ENCODE peak calls at places on chromosomes 3 and 15, in ten cellular contexts. F, R, X, H, V, O, N, T, Q and A are unnamed samples.

GRCh38 chr3:184472723-184473419 is 88.7 kb upstream of the EPHB3 start:
- DNase-seq in F (peak; percentile 68), R (no peak), X (peak; percentile 42), H (no peak), V (no peak), O (no peak), N (no peak), T (peak; percentile 58), Q (no peak), A (no peak)

GRCh38 chr15:68498076-68498475 is 66.1 kb upstream of the ITGA11 start:
- DNase-seq in F (no peak), R (no peak), X (peak; percentile 10), H (no peak), V (no peak), O (no peak), N (no peak), T (no peak), Q (no peak), A (no peak)

GRCh38 chr15:67149859-67150824 is 84.7 kb downstream of the SMAD3 start:
- DNase-seq in F (peak; percentile 23), R (no peak), X (no peak), H (peak; percentile 37), V (peak; percentile 90), O (peak; percentile 99), N (peak; percentile 98), T (peak; percentile 57), Q (no peak), A (no peak)

GRCh38 chr3:58237940-58238681 is 519 bp downstream of the ABHD6 start:
- DNase-seq in F (peak; percentile 23), R (peak; percentile 45), X (peak; percentile 83), H (peak; percentile 65), V (peak; percentile 39), O (peak; percentile 21), N (no peak), T (peak; percentile 38), Q (no peak), A (peak; percentile 69)

GRCh38 chr3:4981688-4982494 is 2.7 kb downstream of the BHLHE40 start:
- DNase-seq in F (peak; percentile 33), R (no peak), X (peak; percentile 52), H (no peak), V (peak; percentile 76), O (peak; percentile 81), N (peak; percentile 90), T (no peak), Q (no peak), A (no peak)

GRCh38 chr15:50907866-50908208 is 646 bp upstream of the AP4E1 start:
- DNase-seq in F (peak; percentile 50), R (peak; percentile 44), X (peak; percentile 82), H (peak; percentile 76), V (peak; percentile 39), O (peak; percentile 28), N (peak; percentile 53), T (peak; percentile 23), Q (no peak), A (no peak)

GRCh38 chr3:125123906-125124305 is 68.1 kb upstream of the HEG1 start:
- DNase-seq in F (no peak), R (no peak), X (no peak), H (no peak), V (no peak), O (peak; percentile 61), N (no peak), T (no peak), Q (no peak), A (no peak)

GRCh38 chr3:135898774-135899173 is 66.8 kb upstream of the PPP2R3A start:
- DNase-seq in F (no peak), R (no peak), X (no peak), H (no peak), V (no peak), O (no peak), N (no peak), T (no peak), Q (no peak), A (no peak)

GRCh38 chr3:159928692-159929091 is 59.9 kb upstream of the IL12A start:
- DNase-seq in F (no peak), R (no peak), X (no peak), H (no peak), V (peak; percentile 86), O (peak; percentile 98), N (peak; percentile 87), T (peak; percentile 16), Q (no peak), A (no peak)

GRCh38 chr15:38745136-38745535 is 180.5 kb upstream of the RASGRP1 start:
- DNase-seq in F (no peak), R (no peak), X (no peak), H (no peak), V (no peak), O (peak; percentile 9), N (no peak), T (no peak), Q (no peak), A (no peak)

GRCh38 chr3:122911901-122912300 is 115.7 kb downstream of the SEMA5B start:
- DNase-seq in F (no peak), R (no peak), X (no peak), H (no peak), V (no peak), O (no peak), N (no peak), T (no peak), Q (no peak), A (no peak)

GRCh38 chr15:63274427-63274826 is 3.0 kb upstream of the APH1B start:
- DNase-seq in F (no peak), R (no peak), X (no peak), H (no peak), V (no peak), O (no peak), N (peak; percentile 52), T (no peak), Q (no peak), A (no peak)

GRCh38 chr3:197795200-197795599 is 4.1 kb downstream of the LRCH3 start:
- DNase-seq in F (no peak), R (no peak), X (no peak), H (no peak), V (no peak), O (peak; percentile 79), N (peak; percentile 50), T (no peak), Q (no peak), A (no peak)

GRCh38 chr3:46368569-46368968 is 2.2 kb upstream of the CCR5 start:
- DNase-seq in F (peak; percentile 49), R (peak; percentile 33), X (no peak), H (peak; percentile 35), V (no peak), O (no peak), N (peak; percentile 18), T (peak; percentile 73), Q (no peak), A (peak; percentile 39)

GRCh38 chr15:78944202-78944625 is 632 bp downstream of the CTSH start:
- DNase-seq in F (no peak), R (no peak), X (no peak), H (no peak), V (no peak), O (no peak), N (no peak), T (no peak), Q (no peak), A (no peak)

GRCh38 chr3:153209596-153209995 is 47.6 kb downstream of the RAP2B start:
- DNase-seq in F (peak; percentile 30), R (no peak), X (no peak), H (no peak), V (peak; percentile 18), O (peak; percentile 78), N (peak; percentile 16), T (no peak), Q (no peak), A (no peak)

GRCh38 chr15:66803182-66803729 is 101.2 kb downstream of the SMAD6 start:
- DNase-seq in F (peak; percentile 64), R (no peak), X (peak; percentile 35), H (no peak), V (peak; percentile 97), O (peak; percentile 98), N (peak; percentile 95), T (peak; percentile 94), Q (no peak), A (no peak)

GRCh38 chr3:9280477-9281219 is 31.2 kb upstream of the SRGAP3 start:
- DNase-seq in F (no peak), R (no peak), X (no peak), H (no peak), V (no peak), O (no peak), N (no peak), T (no peak), Q (no peak), A (no peak)

GRCh38 chr15:82750831-82751181 is 41.1 kb upstream of the AP3B2 start:
- DNase-seq in F (peak; percentile 7), R (no peak), X (no peak), H (no peak), V (peak; percentile 33), O (no peak), N (peak; percentile 18), T (no peak), Q (no peak), A (peak; percentile 49)

GRCh38 chr15:42157381-42157780 is 945 bp upstream of the PLA2G4F start:
- DNase-seq in F (no peak), R (no peak), X (no peak), H (no peak), V (no peak), O (no peak), N (no peak), T (no peak), Q (no peak), A (peak; percentile 12)

GRCh38 chr3:183309276-183309675 is 56.2 kb downstream of the B3GNT5 start:
- DNase-seq in F (no peak), R (no peak), X (no peak), H (no peak), V (no peak), O (no peak), N (no peak), T (peak; percentile 72), Q (no peak), A (no peak)

GRCh38 chr3:72907851-72908620 is 20.2 kb downstream of the GXYLT2 start:
- DNase-seq in F (no peak), R (no peak), X (no peak), H (no peak), V (peak; percentile 8), O (peak; percentile 86), N (peak; percentile 18), T (no peak), Q (no peak), A (no peak)

GRCh38 chr3:4996223-4996765 is 17.1 kb downstream of the BHLHE40 start:
- DNase-seq in F (no peak), R (no peak), X (no peak), H (no peak), V (no peak), O (no peak), N (no peak), T (no peak), Q (no peak), A (no peak)

GRCh38 chr3:16181361-16181760 is 6.9 kb downstream of the GALNT15 start:
- DNase-seq in F (no peak), R (no peak), X (peak; percentile 40), H (no peak), V (no peak), O (peak; percentile 62), N (no peak), T (no peak), Q (no peak), A (no peak)

GRCh38 chr15:69723404-69724097 is 270.9 kb downstream of the RPLP1 start:
- DNase-seq in F (no peak), R (no peak), X (no peak), H (no peak), V (no peak), O (no peak), N (no peak), T (no peak), Q (no peak), A (no peak)

GRCh38 chr3:10666621-10667020 is 149.4 kb upstream of the SLC6A11 start:
- DNase-seq in F (no peak), R (no peak), X (no peak), H (no peak), V (no peak), O (no peak), N (no peak), T (peak; percentile 21), Q (no peak), A (no peak)

GRCh38 chr15:38894260-38894948 is 329.8 kb upstream of the RASGRP1 start:
- DNase-seq in F (no peak), R (no peak), X (no peak), H (no peak), V (peak; percentile 95), O (peak; percentile 96), N (peak; percentile 75), T (no peak), Q (no peak), A (no peak)

GRCh38 chr3:57963811-57964346 is 44.3 kb upstream of the FLNB start:
- DNase-seq in F (no peak), R (no peak), X (no peak), H (no peak), V (no peak), O (no peak), N (no peak), T (no peak), Q (no peak), A (no peak)